ENCODE peak calls at places on chromosome 19, in four cellular contexts. G, I, H and S are unnamed samples. For H3K4me1, the result is how much of the 10 kb centered on the place peaks cover.

GRCh38 chr19:8662263-8662662 is 31.8 kb downstream of the NFILZ start:
- DNase-seq in G (no peak), I (no peak), H (no peak), S (no peak)

GRCh38 chr19:52307275-52307674 is 10.3 kb downstream of the ZNF480 start:
- DNase-seq in G (peak), I (peak), H (peak), S (peak)

GRCh38 chr19:3095375-3096191 is 1.4 kb downstream of the GNA11 start:
- DNase-seq in G (peak), I (peak), H (peak), S (no peak)

GRCh38 chr19:28971011-28971410 is 241.9 kb downstream of the UQCRFS1 start:
- DNase-seq in G (no peak), I (no peak), H (no peak), S (no peak)

GRCh38 chr19:37594982-37595382 is 306 bp downstream of the ZNF540 start:
- DNase-seq in G (no peak), I (no peak), H (no peak), S (no peak)

GRCh38 chr19:7637374-7638256 is 705 bp downstream of the STXBP2 start:
- DNase-seq in G (no peak), I (no peak), H (peak), S (no peak)

GRCh38 chr19:17058236-17058635 is 17.0 kb downstream of the HAUS8 start:
- DNase-seq in G (no peak), I (no peak), H (peak), S (no peak)

GRCh38 chr19:18629166-18630088 is 7.4 kb upstream of the KLHL26 start:
- DNase-seq in G (no peak), I (no peak), H (no peak), S (no peak)

GRCh38 chr19:40365613-40366401 is 17.3 kb downstream of the PLD3 start:
- DNase-seq in G (peak), I (peak), H (no peak), S (peak)

GRCh38 chr19:41480336-41480735 is 37.4 kb downstream of the ERICH4 start:
- DNase-seq in G (no peak), I (no peak), H (no peak), S (no peak)

GRCh38 chr19:35284153-35285140 is 2.1 kb downstream of the HAMP start:
- DNase-seq in G (no peak), I (no peak), H (no peak), S (no peak)

GRCh38 chr19:5017235-5017634 is 48.3 kb downstream of the KDM4B start:
- DNase-seq in G (no peak), I (no peak), H (peak), S (no peak)

GRCh38 chr19:40257096-40257517 is 28.0 kb downstream of the AKT2 start:
- DNase-seq in G (no peak), I (no peak), H (peak), S (no peak)

GRCh38 chr19:12937243-12938053 is 961 bp upstream of the CALR start:
- DNase-seq in G (peak), I (peak), H (no peak), S (no peak)

GRCh38 chr19:41595258-41595889 is 19.4 kb downstream of the CEACAM21 start:
- DNase-seq in G (peak), I (peak), H (peak), S (peak)

GRCh38 chr19:50912727-50913716 is 1.8 kb upstream of the KLK4 start:
- DNase-seq in G (no peak), I (no peak), H (no peak), S (no peak)

GRCh38 chr19:34461375-34462100 is 20.0 kb upstream of the WTIP start:
- DNase-seq in G (no peak), I (no peak), H (no peak), S (peak)

GRCh38 chr19:15358918-15359317 is 20.7 kb downstream of the AKAP8 start:
- DNase-seq in G (no peak), I (no peak), H (no peak), S (no peak)

GRCh38 chr19:57099199-57099661 is 20.6 kb upstream of the USP29 start:
- DNase-seq in G (peak), I (peak), H (peak), S (peak)

GRCh38 chr19:5330307-5330720 is 10.3 kb downstream of the PTPRS start:
- DNase-seq in G (no peak), I (no peak), H (no peak), S (no peak)

GRCh38 chr19:42303876-42304275 is 1.5 kb upstream of the PAFAH1B3 start:
- DNase-seq in G (no peak), I (no peak), H (no peak), S (no peak)

GRCh38 chr19:18946335-18946734 is 5.3 kb upstream of the HOMER3 start:
- DNase-seq in G (no peak), I (no peak), H (no peak), S (no peak)

GRCh38 chr19:38654478-38655079 is 7.1 kb downstream of the ACTN4 start:
- DNase-seq in G (no peak), I (no peak), H (no peak), S (peak)

GRCh38 chr19:58362272-58362994 is at the start of gene ZNF497:
- DNase-seq in G (peak), I (peak), H (peak), S (peak)

GRCh38 chr19:39193785-39194184 is 3.0 kb upstream of the NCCRP1 start:
- DNase-seq in G (no peak), I (no peak), H (no peak), S (no peak)

DNA sequence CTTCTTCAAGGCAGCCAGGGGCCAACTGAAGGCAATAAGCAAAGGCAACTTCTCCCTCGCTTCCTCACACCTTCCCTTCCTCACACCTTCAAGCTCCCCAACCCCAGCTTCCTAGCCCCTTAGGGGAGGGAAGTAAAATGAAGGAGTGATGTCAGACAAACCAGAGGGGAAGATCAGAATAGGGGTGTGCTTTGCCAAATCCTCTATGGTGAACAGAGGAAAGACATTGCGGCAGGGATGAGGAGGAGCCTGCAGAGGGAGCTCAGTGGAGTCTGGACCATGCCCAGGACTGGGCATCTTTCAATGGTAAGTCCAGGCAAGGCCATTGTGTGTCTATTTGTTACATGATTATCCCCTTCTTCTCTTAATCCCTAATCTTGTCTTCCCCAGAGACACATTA is 164.0 kb downstream of the TSHZ3 start:
- DNase-seq in G (no peak), I (no peak), H (no peak), S (no peak)
- TF ChIP-seq CTCF in G (peak), I (peak), H (no peak), S (peak)

GRCh38 chr19:48330012-48330681 is 4.8 kb downstream of the EMP3 start:
- DNase-seq in G (peak), I (peak), H (peak), S (peak)
- H3K4me1 ChIP-seq in G (under half), I (under half), H (under half), S (under half)

DNA sequence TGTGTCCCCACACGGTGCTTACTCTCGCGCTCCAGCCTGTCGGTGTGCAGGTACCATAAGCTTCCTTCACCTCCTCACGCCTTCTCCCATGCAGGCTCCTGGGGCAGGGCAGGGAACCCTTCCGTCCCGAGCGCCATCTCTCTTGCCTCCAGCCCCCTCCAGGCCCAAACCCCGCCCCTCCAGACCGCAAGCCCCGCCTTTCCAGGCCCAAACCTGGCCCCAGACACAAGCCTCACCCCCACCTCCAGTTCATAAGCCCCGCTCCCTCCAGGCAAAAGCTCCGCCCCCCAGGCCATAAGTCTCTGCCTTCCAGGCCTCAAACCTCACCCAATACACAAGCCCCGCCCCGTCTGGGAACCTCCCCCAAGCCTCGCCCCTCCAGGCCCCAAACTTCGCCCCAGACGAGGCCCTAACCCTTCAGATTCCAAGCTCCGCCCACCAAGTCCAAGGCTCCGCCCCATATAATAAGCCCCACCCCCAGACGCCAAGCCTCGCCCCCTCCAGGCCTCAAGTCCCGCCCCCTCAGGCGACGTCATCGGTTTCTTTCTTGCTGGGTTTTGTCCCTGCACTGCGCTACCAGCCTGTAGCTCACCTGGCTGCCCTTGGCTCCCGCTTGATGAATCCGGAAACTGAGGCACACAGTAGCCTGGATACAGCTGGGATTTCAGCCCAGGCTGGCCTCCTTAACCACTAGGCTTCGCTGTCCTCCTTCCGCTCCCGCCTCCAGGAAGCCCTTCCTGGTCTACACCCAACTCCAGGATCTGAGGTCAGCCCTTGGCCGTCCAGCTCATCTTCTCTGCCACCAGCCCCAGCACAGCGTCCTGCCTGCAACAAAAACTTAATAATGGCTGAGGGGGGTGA is 16.1 kb downstream of the MKNK2 start:
- DNase-seq in G (peak), I (peak), H (no peak), S (peak)
- H3K4me2 ChIP-seq in G (no peak), I (peak), H (no peak), S (no peak)

DNA sequence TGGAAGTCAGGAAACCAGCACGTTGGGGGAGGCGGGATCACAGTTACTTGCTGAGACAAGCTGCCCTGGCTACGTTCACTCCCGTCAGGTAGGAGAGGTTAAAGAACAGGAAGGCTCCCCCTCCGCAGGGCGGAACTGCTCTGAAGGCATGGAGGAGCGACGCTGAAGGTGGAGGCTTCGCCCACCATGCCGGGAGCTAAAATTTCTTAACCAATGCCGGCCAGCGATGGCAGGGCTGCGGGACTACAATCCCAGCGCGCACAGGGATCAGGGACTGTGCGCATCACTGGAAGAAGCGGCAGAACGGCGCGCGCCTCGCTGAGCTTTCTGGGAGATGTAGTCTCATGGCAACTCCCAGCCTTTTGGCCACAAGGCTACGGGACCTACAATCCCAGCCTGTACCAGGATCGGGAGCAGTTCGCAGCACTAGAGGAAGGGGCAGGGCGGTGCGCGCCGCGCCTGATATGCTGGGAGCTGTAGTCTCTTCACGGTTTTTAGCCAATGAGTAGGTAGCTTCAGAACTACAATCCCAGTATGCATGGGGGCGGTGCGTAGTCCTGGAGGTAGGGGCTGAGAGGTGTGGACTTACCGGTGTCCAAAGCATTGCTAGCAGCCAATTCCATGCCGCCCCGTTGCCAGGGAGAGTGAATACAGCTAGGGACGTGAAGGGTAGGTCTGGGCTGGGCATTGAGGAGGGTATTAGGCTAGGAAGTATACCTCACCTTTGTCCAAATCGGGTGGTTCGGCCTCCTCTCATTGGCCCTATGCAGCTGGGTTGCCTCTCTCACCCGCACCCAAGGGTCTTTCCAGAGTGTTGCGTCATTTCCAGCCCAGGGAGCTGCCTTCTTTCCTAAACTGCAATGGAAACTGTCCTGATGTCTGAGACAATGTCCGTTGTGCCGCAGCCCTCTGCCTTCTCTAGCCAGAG is 12.8 kb upstream of the ZNF682 start:
- DNase-seq in G (peak), I (peak), H (peak), S (peak)
- TF ChIP-seq CTCF in G (peak), I (peak), H (no peak), S (no peak)

DNA sequence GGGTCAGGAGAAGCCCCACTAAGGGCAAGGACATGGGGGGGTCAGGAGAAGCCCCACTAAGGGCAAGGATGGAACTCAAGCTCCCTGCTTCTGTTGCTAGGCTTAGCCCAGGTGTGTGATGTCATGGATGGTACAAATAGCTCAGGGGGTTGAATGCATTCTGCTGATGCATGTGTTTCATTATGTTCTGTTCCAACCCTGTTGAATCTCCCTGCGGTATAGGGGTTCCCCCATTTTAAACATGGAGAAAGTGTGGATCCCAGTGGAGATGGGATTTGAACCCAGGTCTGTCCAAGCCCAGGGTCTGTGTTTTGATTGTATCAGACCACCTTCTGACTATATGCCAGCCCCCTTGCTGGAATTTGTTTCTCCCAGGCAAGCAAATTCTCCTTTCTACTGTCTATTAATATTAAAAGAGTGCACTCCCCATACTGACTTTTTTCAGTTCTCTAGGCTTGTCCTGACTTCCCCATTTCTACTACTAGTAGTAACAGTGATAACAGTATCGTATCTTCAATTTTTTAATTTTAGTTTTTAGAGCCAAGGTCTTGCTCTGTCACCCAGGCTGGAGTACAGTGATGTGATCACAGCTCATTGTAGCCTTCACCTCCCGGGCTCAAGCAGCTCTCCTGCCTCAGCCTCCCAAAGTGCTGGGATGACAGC is 6.7 kb downstream of the ZNF865 start:
- DNase-seq in G (no peak), I (no peak), H (no peak), S (no peak)
- H3K4me1 ChIP-seq in G (under half), I (under half), H (under half), S (under half)